ENCODE peak calls at places on chromosomes 13 and 19, in four cellular contexts. C is coronary artery, M is cardiac muscle cell, E is left ventricle myocardium inferior. G is an unnamed sample.

GRCh38 chr19:13843104-13843921 is 33.6 kb upstream of the NANOS3 start:
- DNase-seq in C (no peak), M (peak), E (peak), G (peak)

GRCh38 chr13:23506821-23507210 is 63.4 kb upstream of the TNFRSF19 start:
- DNase-seq in C (no peak), M (peak), E (no peak), G (peak)

GRCh38 chr19:18496167-18496979 is 25.5 kb downstream of the ELL start:
- DNase-seq in C (no peak), M (no peak), E (peak), G (peak)

GRCh38 chr19:35279374-35279773 is 3.0 kb upstream of the HAMP start:
- DNase-seq in C (no peak), M (no peak), E (no peak), G (no peak)

GRCh38 chr13:59464926-59465325 is 698.8 kb downstream of the DIAPH3 start:
- DNase-seq in C (no peak), M (no peak), E (no peak), G (no peak)

GRCh38 chr19:48344892-48345291 is 18.8 kb downstream of the TMEM143 start:
- DNase-seq in C (no peak), M (no peak), E (no peak), G (no peak)

GRCh38 chr13:91904597-91904996 is 506.2 kb downstream of the GPC5 start:
- DNase-seq in C (no peak), M (no peak), E (no peak), G (no peak)

GRCh38 chr19:38044267-38045111 is 137.5 kb downstream of the SIPA1L3 start:
- DNase-seq in C (no peak), M (no peak), E (no peak), G (no peak)

GRCh38 chr13:110480161-110480560 is 81.4 kb downstream of the RAB20 start:
- DNase-seq in C (no peak), M (no peak), E (no peak), G (no peak)

GRCh38 chr13:110479215-110479545 is 82.3 kb downstream of the RAB20 start:
- DNase-seq in C (no peak), M (no peak), E (no peak), G (no peak)

GRCh38 chr13:110479648-110480047 is 81.9 kb downstream of the RAB20 start:
- DNase-seq in C (peak), M (no peak), E (peak), G (no peak)

GRCh38 chr13:110477711-110478245 is 83.7 kb downstream of the RAB20 start:
- DNase-seq in C (no peak), M (no peak), E (no peak), G (no peak)

DNA sequence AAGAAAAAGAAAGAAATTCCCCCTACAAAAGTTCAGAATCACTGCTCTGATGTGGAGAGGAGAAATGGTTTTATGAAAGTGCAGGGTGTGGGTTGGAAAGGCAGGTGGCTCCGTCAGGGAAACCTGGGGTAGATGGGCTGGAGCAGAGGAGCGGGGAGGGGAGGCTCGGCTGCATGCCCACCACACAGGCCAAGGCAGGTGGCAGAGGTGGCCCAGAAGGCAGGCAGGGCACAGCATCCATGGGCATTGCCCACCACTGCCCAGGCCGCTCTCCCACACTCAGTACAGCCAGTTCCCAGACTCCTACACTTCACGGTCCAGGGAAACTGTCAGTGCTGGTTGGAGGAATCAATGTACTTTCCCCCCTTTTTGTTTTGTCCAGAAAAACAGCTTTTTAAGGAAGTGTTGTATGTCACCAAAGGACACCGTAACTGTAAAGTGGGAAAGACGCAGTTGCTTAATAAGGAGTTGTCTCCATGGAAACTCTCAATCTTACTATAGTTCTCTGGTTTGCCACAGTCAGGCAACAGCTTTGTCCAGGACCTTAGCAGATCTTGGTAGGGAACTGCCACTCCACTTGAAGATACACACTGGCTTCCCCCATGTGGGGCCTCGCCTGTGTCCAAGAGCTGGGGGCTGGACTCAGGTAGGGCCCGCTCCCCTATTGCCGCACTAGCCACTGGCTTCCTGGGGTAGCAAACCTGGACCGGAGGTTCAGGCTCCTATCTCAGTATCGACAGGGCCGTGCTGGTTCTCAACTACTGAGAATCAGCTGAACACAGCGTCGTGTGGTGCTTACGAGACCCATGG is 82.9 kb downstream of the RAB20 start:
- DNase-seq in C (no peak), M (no peak), E (no peak), G (no peak)
- H3K27ac ChIP-seq in C (peak), M (no peak), E (no peak), G (no peak)

DNA sequence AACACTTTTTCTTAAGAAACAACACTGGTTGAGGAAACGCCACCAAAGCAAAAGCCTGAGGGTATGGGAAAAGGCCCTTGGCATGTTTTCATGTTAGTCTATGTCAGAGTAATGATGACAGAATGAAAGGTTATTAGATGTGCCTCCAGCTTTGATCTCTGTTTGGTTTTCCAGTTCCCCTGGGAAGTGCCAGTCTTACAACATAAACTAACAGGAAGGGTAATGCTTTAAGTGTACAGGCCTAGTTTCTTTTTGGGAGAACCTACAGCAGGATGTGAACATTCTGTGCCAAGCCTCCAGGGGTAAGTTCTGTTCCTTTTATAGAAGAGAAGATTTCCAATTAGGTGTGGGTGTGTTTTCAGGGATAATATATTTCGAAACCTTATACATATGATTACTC is 121.7 kb downstream of the FNDC3A start:
- DNase-seq in C (no peak), M (no peak), E (no peak), G (peak)
- TF ChIP-seq CTCF in C (no peak), M (no peak), E (no peak), G (no peak)

GRCh38 chr13:27427663-27428062 is 3.2 kb downstream of the GTF3A start:
- DNase-seq in C (no peak), M (no peak), E (peak), G (no peak)
- H3K27ac ChIP-seq in C (no peak), M (no peak), E (peak), G (no peak)

DNA sequence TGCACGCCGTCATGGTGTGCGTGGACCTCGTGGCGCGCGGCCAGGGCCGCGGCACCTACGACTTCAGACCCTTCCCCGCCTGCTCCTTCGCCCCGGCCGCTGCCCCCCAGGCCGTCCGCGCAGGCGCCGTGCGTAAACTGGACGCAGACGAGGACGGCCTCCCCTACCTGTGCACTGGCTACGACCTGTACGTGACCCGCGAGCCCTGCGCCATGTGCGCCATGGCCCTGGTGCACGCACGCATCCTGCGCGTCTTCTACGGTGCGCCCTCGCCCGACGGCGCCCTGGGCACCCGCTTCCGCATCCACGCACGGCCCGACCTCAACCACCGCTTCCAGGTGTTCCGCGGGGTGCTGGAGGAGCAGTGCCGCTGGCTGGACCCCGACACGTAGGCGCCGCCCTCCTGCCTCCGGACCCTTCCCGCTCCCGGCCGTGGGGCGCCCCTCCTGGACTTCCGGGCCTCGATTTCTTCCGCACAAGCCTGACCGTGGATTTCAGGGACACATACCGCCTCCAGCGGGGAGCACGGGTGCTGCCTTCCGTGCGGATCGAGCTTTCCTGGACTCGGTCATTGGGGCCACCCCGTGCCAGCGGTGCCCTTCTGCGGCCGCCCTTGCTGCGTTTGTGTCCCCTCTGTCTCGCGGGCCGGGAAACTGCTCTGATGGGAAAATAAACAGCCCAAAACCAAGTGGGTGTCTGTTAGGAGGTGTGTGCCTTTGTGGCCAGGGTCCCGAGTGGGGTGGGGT is 7.7 kb downstream of the ADAT3 start:
- DNase-seq in C (no peak), M (no peak), E (no peak), G (no peak)
- TF ChIP-seq CTCF in C (no peak), M (no peak), E (no peak), G (no peak)

G was measured in fibroblast of lung.